ENCODE peak calls at places on chromosomes 2 and 18, in six cellular contexts. Q is MM.1S, U is HCT116, W is SK-N-SH, X is hepatocyte, J is OCI-LY7. N is an unnamed sample.

GRCh38 chr2:9573013-9573708 is 17.5 kb upstream of the ADAM17 start:
- DNase-seq in Q (no peak), U (no peak), W (no peak), X (no peak), J (no peak), N (no peak)

GRCh38 chr2:158723311-158723838 is 71.7 kb upstream of the DAPL1 start:
- DNase-seq in Q (no peak), U (no peak), W (no peak), X (no peak), J (no peak), N (peak)

GRCh38 chr2:181465686-181466375 is 8.6 kb downstream of the ITGA4 start:
- DNase-seq in Q (no peak), U (no peak), W (no peak), X (no peak), J (no peak), N (no peak)

GRCh38 chr2:176039375-176039774 is 37.3 kb upstream of the LNPK start:
- DNase-seq in Q (no peak), U (no peak), W (no peak), X (no peak), J (no peak), N (no peak)

GRCh38 chr2:219073413-219074129 is 12.8 kb upstream of the IHH start:
- DNase-seq in Q (peak), U (peak), W (peak), X (peak), J (peak), N (peak)

GRCh38 chr2:46951290-46952064 is 35.9 kb upstream of the MCFD2 start:
- DNase-seq in Q (no peak), U (no peak), W (no peak), X (no peak), J (peak), N (no peak)

GRCh38 chr2:150075831-150076230 is 411.6 kb downstream of the RND3 start:
- DNase-seq in Q (no peak), U (no peak), W (no peak), X (no peak), J (no peak), N (peak)

GRCh38 chr2:226130192-226130591 is 669.4 kb downstream of the IRS1 start:
- DNase-seq in Q (peak), U (no peak), W (no peak), X (peak), J (no peak), N (peak)

GRCh38 chr18:29377346-29377745 is 1200.4 kb upstream of the CDH2 start:
- DNase-seq in Q (no peak), U (no peak), W (no peak), X (no peak), J (no peak), N (peak)

GRCh38 chr2:25250331-25251031 is 82.1 kb upstream of the POMC start:
- DNase-seq in Q (no peak), U (no peak), W (peak), X (peak), J (no peak), N (no peak)

GRCh38 chr18:56747032-56747658 is 96.0 kb downstream of the WDR7 start:
- DNase-seq in Q (no peak), U (no peak), W (no peak), X (no peak), J (no peak), N (no peak)

GRCh38 chr18:21191596-21192307 is 50.3 kb upstream of the GREB1L start:
- DNase-seq in Q (no peak), U (peak), W (peak), X (peak), J (peak), N (peak)

GRCh38 chr2:120546077-120546864 is 189.4 kb upstream of the GLI2 start:
- DNase-seq in Q (no peak), U (no peak), W (no peak), X (peak), J (no peak), N (no peak)

GRCh38 chr2:210199186-210199765 is 26.0 kb downstream of the ACADL start:
- DNase-seq in Q (peak), U (peak), W (no peak), X (peak), J (peak), N (peak)

GRCh38 chr18:48781041-48781989 is 169.4 kb downstream of the SMAD7 start:
- DNase-seq in Q (no peak), U (no peak), W (peak), X (peak), J (no peak), N (no peak)

GRCh38 chr18:47893939-47894699 is 36.3 kb downstream of the SMAD2 start:
- DNase-seq in Q (no peak), U (no peak), W (no peak), X (no peak), J (no peak), N (peak)

GRCh38 chr18:53790817-53791216 is 433.7 kb downstream of the MBD2 start:
- DNase-seq in Q (no peak), U (no peak), W (no peak), X (no peak), J (no peak), N (no peak)

GRCh38 chr2:50118951-50119702 is 912.8 kb downstream of the NRXN1 start:
- DNase-seq in Q (no peak), U (no peak), W (no peak), X (no peak), J (no peak), N (no peak)

GRCh38 chr18:6155707-6156106 is 259.0 kb downstream of the L3MBTL4 start:
- DNase-seq in Q (no peak), U (no peak), W (no peak), X (no peak), J (no peak), N (no peak)

GRCh38 chr18:48541026-48541746 is 2.4 kb downstream of the CTIF start:
- DNase-seq in Q (peak), U (no peak), W (peak), X (peak), J (no peak), N (peak)

GRCh38 chr18:76927216-76927725 is 104.9 kb downstream of the ZNF236 start:
- DNase-seq in Q (no peak), U (no peak), W (no peak), X (no peak), J (no peak), N (no peak)

GRCh38 chr2:200430017-200430416 is 79.9 kb downstream of the KCTD18 start:
- DNase-seq in Q (no peak), U (no peak), W (peak), X (no peak), J (no peak), N (no peak)

GRCh38 chr2:234768608-234769196 is 183.1 kb upstream of the SH3BP4 start:
- DNase-seq in Q (no peak), U (no peak), W (no peak), X (no peak), J (no peak), N (no peak)

GRCh38 chr2:241036964-241037421 is 38.6 kb downstream of the SNED1 start:
- DNase-seq in Q (peak), U (no peak), W (no peak), X (no peak), J (no peak), N (no peak)

GRCh38 chr2:190533175-190533967 is 1.2 kb downstream of the NEMP2 start:
- DNase-seq in Q (no peak), U (no peak), W (peak), X (no peak), J (no peak), N (no peak)

GRCh38 chr18:74745658-74746403 is 148.2 kb downstream of the ZNF407 start:
- DNase-seq in Q (no peak), U (peak), W (peak), X (peak), J (no peak), N (peak)
- TF ChIP-seq EZH2phosphoT487 in Q (no peak), U (no peak), W (no peak), X (no peak), J (no peak), N (no peak)

DNA sequence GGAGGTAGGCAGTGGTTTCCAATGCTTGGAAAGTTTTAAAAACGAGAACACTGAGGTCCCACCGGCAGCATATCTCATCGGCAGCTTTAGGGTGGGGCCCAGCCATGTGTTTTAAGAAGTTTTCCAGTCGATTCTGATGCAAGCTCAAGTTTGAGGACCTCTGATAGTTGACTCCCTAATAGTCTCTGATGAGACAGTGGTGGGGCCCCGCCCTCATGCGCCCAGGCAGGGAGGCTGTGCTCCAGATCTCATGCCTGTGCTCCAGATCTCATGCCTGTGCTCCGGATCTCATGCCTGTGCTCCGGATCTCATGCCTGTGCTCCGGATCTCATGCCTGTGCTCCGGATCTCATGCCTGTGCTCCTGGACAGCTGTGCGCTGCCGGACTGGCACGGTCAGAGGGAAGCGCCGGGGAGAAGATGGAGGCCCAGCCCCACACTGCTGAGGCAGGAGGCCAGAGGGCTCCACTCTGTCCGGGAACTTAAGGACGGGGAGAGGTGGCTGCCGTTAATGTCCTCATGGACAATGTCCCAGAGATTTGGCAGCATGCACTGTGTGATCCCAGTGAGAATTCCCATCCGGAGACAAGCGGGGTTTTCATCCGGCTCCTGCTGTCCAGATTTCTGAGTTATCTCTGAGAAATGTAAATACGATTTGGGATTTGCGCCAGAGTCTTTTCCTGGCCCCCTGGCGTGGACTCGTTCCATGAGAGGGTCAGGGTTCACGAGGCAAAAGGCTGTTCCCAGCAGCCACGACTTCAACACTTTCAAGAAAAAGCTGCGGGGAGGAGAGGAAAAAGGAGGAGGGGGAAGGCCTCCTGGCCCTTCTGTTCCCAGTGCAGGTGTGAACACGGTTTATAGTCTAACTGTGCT is 9.4 kb upstream of the COLEC11 start:
- DNase-seq in Q (no peak), U (no peak), W (peak), X (peak), J (no peak), N (peak)
- TF ChIP-seq EZH2phosphoT487 in Q (no peak), U (no peak), W (no peak), X (no peak), J (no peak), N (no peak)

GRCh38 chr2:126859631-126860030 is 39.1 kb upstream of the TEX51 start:
- DNase-seq in Q (no peak), U (no peak), W (no peak), X (no peak), J (no peak), N (no peak)

GRCh38 chr2:126858436-126858835 is 40.3 kb upstream of the TEX51 start:
- DNase-seq in Q (no peak), U (no peak), W (no peak), X (no peak), J (no peak), N (no peak)

GRCh38 chr2:126860395-126860794 is 38.3 kb upstream of the TEX51 start:
- DNase-seq in Q (no peak), U (no peak), W (no peak), X (no peak), J (no peak), N (no peak)

GRCh38 chr2:126858013-126858412 is 40.7 kb upstream of the TEX51 start:
- DNase-seq in Q (no peak), U (no peak), W (peak), X (no peak), J (no peak), N (no peak)

DNA sequence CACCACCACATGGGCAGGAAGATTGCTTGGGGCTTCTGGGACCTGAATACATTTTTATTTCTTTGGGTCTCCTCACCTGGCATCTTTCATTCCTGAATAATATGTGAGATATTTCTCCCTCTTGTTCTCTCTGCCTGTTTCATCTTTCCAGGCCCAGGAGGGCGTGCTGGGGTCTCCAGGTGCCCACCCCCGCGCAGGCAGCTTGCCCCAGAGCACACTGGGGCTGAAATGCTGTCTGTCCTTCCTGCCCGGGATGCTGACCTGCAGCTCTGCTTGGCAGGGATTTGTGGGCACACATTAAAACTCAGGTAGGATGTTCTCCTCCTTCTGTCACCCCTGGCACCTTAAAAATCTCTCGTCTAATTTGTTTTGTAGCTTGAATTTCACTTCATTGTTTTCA is 39.7 kb upstream of the TEX51 start:
- DNase-seq in Q (no peak), U (no peak), W (no peak), X (no peak), J (no peak), N (no peak)
- TF ChIP-seq EZH2phosphoT487 in Q (no peak), U (no peak), W (no peak), X (no peak), J (no peak), N (no peak)

GRCh38 chr2:222424729-222425671 is 657 bp downstream of the SGPP2 start:
- DNase-seq in Q (peak), U (no peak), W (peak), X (peak), J (no peak), N (no peak)
- TF ChIP-seq EZH2phosphoT487 in Q (no peak), U (no peak), W (no peak), X (peak), J (no peak), N (peak)

DNA sequence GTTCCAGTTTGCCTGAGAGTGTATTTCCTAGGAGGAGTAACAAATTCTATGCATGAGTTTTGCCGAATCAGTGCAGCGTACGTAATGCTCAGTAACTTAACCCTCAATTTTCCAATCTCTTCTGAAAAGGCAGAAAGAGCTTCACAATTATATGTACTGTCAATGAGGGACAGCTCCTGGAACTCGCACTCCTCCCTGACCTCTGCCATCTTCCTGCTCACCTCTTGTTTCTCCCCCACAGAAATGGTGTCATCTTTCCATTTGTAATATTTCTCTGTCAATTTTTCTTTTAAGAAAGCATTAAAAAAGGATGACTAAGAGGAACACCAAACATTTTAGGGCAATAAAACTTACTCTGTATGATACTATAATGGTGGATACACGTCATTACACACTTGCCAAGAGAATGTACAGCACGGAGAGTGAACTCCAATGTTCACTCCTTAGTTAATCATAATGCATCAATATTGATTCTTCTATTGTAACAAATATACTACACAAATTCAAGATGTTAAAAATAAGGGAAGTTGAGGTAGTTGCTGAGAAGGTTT is 25.6 kb upstream of the XIRP2 start:
- DNase-seq in Q (no peak), U (no peak), W (no peak), X (no peak), J (no peak), N (peak)
- TF ChIP-seq EZH2phosphoT487 in Q (no peak), U (no peak), W (no peak), X (no peak), J (no peak), N (no peak)

GRCh38 chr2:45833968-45834344 is 182.5 kb downstream of the PRKCE start:
- DNase-seq in Q (peak), U (no peak), W (no peak), X (no peak), J (peak), N (no peak)
- TF ChIP-seq EZH2phosphoT487 in Q (no peak), U (no peak), W (no peak), X (no peak), J (no peak), N (no peak)

GRCh38 chr2:84959494-84960156 is 11.3 kb upstream of the KCMF1 start:
- DNase-seq in Q (no peak), U (no peak), W (no peak), X (no peak), J (no peak), N (peak)

GRCh38 chr2:84959045-84959493 is 11.9 kb upstream of the KCMF1 start:
- DNase-seq in Q (no peak), U (peak), W (no peak), X (peak), J (no peak), N (peak)

GRCh38 chr2:84957771-84958134 is 13.2 kb upstream of the KCMF1 start:
- DNase-seq in Q (no peak), U (no peak), W (no peak), X (no peak), J (no peak), N (no peak)

GRCh38 chr2:84960157-84960506 is 10.8 kb upstream of the KCMF1 start:
- DNase-seq in Q (no peak), U (no peak), W (no peak), X (no peak), J (no peak), N (no peak)

GRCh38 chr2:84958135-84959044 is 12.6 kb upstream of the KCMF1 start:
- DNase-seq in Q (no peak), U (peak), W (no peak), X (peak), J (no peak), N (peak)
- TF ChIP-seq EZH2phosphoT487 in Q (no peak), U (no peak), W (no peak), X (no peak), J (no peak), N (no peak)

GRCh38 chr2:174764281-174765063 is at the start of gene CHRNA1:
- DNase-seq in Q (peak), U (no peak), W (no peak), X (no peak), J (no peak), N (peak)
- TF ChIP-seq EZH2phosphoT487 in Q (no peak), U (no peak), W (no peak), X (no peak), J (no peak), N (no peak)